ENCODE peak calls at places on chromosome 14, in six cellular contexts. S, F, L, O, E and V are unnamed samples.

GRCh38 chr14:74577247-74577947 is 34.6 kb downstream of the LTBP2 start:
- DNase-seq in S (no peak), F (no peak), L (no peak), O (no peak), E (no peak), V (no peak)

GRCh38 chr14:68463705-68464104 is 329.2 kb downstream of the ZFP36L1 start:
- DNase-seq in S (no peak), F (no peak), L (no peak), O (no peak), E (no peak), V (no peak)

GRCh38 chr14:101191086-101191881 is 287.8 kb upstream of the RTL1 start:
- DNase-seq in S (no peak), F (no peak), L (no peak), O (no peak), E (no peak), V (no peak)

GRCh38 chr14:105850853-105851581 is 324.6 kb downstream of the TMEM121 start:
- DNase-seq in S (no peak), F (no peak), L (no peak), O (peak; percentile 19), E (no peak), V (no peak)

GRCh38 chr14:93033983-93034670 is 81.6 kb downstream of the ITPK1 start:
- DNase-seq in S (peak; percentile 33), F (peak; percentile 22), L (peak; percentile 64), O (peak; percentile 74), E (no peak), V (peak; percentile 58)

GRCh38 chr14:49581961-49582210 is 4.3 kb downstream of the RPS29 start:
- DNase-seq in S (no peak), F (no peak), L (no peak), O (no peak), E (no peak), V (no peak)

GRCh38 chr14:61934385-61934784 is 172.2 kb downstream of the SNAPC1 start:
- DNase-seq in S (no peak), F (no peak), L (no peak), O (no peak), E (no peak), V (no peak)

GRCh38 chr14:93520053-93520607 is 89.4 kb downstream of the UNC79 start:
- DNase-seq in S (no peak), F (no peak), L (no peak), O (no peak), E (no peak), V (no peak)

GRCh38 chr14:90140298-90140955 is 78.6 kb downstream of the KCNK13 start:
- DNase-seq in S (no peak), F (no peak), L (no peak), O (no peak), E (no peak), V (no peak)

GRCh38 chr14:90629471-90629870 is 186.8 kb downstream of the TTC7B start:
- DNase-seq in S (no peak), F (no peak), L (no peak), O (no peak), E (no peak), V (no peak)

GRCh38 chr14:89755816-89756215 is 198.7 kb downstream of the EFCAB11 start:
- DNase-seq in S (no peak), F (no peak), L (no peak), O (no peak), E (no peak), V (no peak)

GRCh38 chr14:60965402-60965801 is 15.5 kb downstream of the TRMT5 start:
- DNase-seq in S (no peak), F (no peak), L (no peak), O (no peak), E (no peak), V (no peak)

GRCh38 chr14:36519431-36520321 is at the start of gene NKX2-1:
- DNase-seq in S (no peak), F (no peak), L (no peak), O (peak; percentile 87), E (no peak), V (peak; percentile 81)

GRCh38 chr14:77524536-77524935 is 25.9 kb upstream of the ISM2 start:
- DNase-seq in S (no peak), F (no peak), L (no peak), O (no peak), E (no peak), V (no peak)

GRCh38 chr14:31283153-31283552 is 75.6 kb upstream of the HECTD1 start:
- DNase-seq in S (no peak), F (no peak), L (no peak), O (no peak), E (no peak), V (no peak)